ENCODE peak calls at places on chromosomes 5 and 9, in seven cellular contexts. Y is A549, L is pancreas, W is mesendoderm, R is right atrium auricular region, U is IMR-90, X is GM23248. E is an unnamed sample.
A peak's percentile ranks its signal among the peaks of the same experiment; 100 is the strongest.

GRCh38 chr9:71741841-71742648 is 26.3 kb downstream of the CEMIP2 start:
- DNase-seq in R (no peak), W (no peak), L (no peak), Y (peak; percentile 73), X (no peak), U (peak; percentile 93), E (peak; percentile 57)

GRCh38 chr5:3268760-3269330 is 326.8 kb upstream of the IRX1 start:
- DNase-seq in L (no peak), Y (no peak), W (no peak), U (no peak), X (no peak), R (no peak), E (no peak)

GRCh38 chr5:151020304-151021031 is at the start of gene GPX3:
- DNase-seq in U (peak; percentile 25), Y (peak; percentile 78), X (peak; percentile 51), W (peak; percentile 93), R (peak; percentile 98), L (peak; percentile 88), E (peak; percentile 84)

GRCh38 chr9:134442486-134443168 is 116.4 kb downstream of the RXRA start:
- DNase-seq in U (no peak), R (no peak), X (peak; percentile 86), Y (no peak), W (peak; percentile 37), L (peak; percentile 39), E (no peak)

GRCh38 chr5:150637245-150638052 is 3.0 kb upstream of the SYNPO start:
- DNase-seq in L (no peak), R (no peak), W (peak; percentile 86), Y (peak; percentile 89), X (peak; percentile 92), U (peak; percentile 95), E (peak; percentile 85)

GRCh38 chr5:91272858-91273257 is 110.3 kb downstream of the ARRDC3 start:
- DNase-seq in U (peak; percentile 69), W (no peak), Y (peak; percentile 22), R (no peak), L (no peak), X (peak; percentile 25), E (no peak)

GRCh38 chr5:141875795-141876627 is 2.2 kb downstream of the PCDH1 start:
- DNase-seq in R (no peak), L (peak; percentile 67), X (peak; percentile 52), U (no peak), Y (no peak), W (peak; percentile 71), E (peak; percentile 77)

GRCh38 chr5:97297063-97297715 is 114.1 kb upstream of the RIOK2 start:
- DNase-seq in U (peak; percentile 23), X (peak; percentile 50), Y (peak; percentile 31), W (peak; percentile 91), L (no peak), R (no peak), E (peak; percentile 49)

GRCh38 chr9:15543033-15543791 is 9.6 kb upstream of the CCDC171 start:
- DNase-seq in U (peak; percentile 46), R (no peak), Y (peak; percentile 16), W (no peak), X (peak; percentile 6), L (no peak), E (peak; percentile 16)

GRCh38 chr5:61182449-61182848 is 20.2 kb upstream of the SMIM15 start:
- DNase-seq in L (no peak), R (no peak), X (no peak), Y (peak; percentile 18), U (peak; percentile 4), W (no peak), E (no peak)

GRCh38 chr5:41921874-41922273 is 3.2 kb upstream of the FBXO4 start:
- DNase-seq in Y (no peak), L (no peak), X (peak; percentile 76), R (no peak), U (peak; percentile 60), W (peak; percentile 2), E (no peak)

GRCh38 chr5:166979576-166979975 is 1311.9 kb upstream of the WWC1 start:
- DNase-seq in X (no peak), U (no peak), R (no peak), W (peak; percentile 7), L (no peak), Y (no peak), E (peak; percentile 5)

GRCh38 chr5:166980666-166981065 is 1310.8 kb upstream of the WWC1 start:
- DNase-seq in Y (no peak), U (no peak), L (no peak), R (no peak), W (no peak), X (no peak), E (no peak)

GRCh38 chr5:166977916-166978434 is 1313.5 kb upstream of the WWC1 start:
- DNase-seq in R (no peak), Y (no peak), W (no peak), L (no peak), X (no peak), U (no peak), E (no peak)
- H3K4me3 ChIP-seq in R (peak overlapping the region; percentile 60), Y (no peak overlapping the region), W (peak overlapping the region; percentile 35), L (peak overlapping the region; percentile 42), X (no peak overlapping the region), U (no peak overlapping the region), E (peak overlapping the region; percentile 19)

GRCh38 chr9:95952471-95952870 is 77.0 kb downstream of the ERCC6L2 start:
- DNase-seq in U (no peak), Y (no peak), R (no peak), W (no peak), L (no peak), X (no peak), E (no peak)

GRCh38 chr9:95954940-95955339 is 79.4 kb downstream of the ERCC6L2 start:
- DNase-seq in L (no peak), U (no peak), W (no peak), X (no peak), R (no peak), Y (no peak), E (no peak)

GRCh38 chr9:95953986-95954385 is 78.5 kb downstream of the ERCC6L2 start:
- DNase-seq in L (no peak), X (no peak), W (no peak), Y (no peak), R (no peak), U (no peak), E (no peak)
- H3K4me1 ChIP-seq in L (no peaks in the 10 kb centered on the region), X (no peaks in the 10 kb centered on the region), W (no peaks in the 10 kb centered on the region), Y (no peaks in the 10 kb centered on the region), R (no peaks in the 10 kb centered on the region), U (no peaks in the 10 kb centered on the region), E (no peaks in the 10 kb centered on the region)

GRCh38 chr5:95734916-95735315 is 3.8 kb downstream of the RHOBTB3 start:
- DNase-seq in R (no peak), U (peak; percentile 58), X (peak; percentile 45), W (no peak), Y (no peak), L (no peak), E (no peak)

GRCh38 chr5:95734156-95734555 is 3.0 kb downstream of the RHOBTB3 start:
- DNase-seq in Y (no peak), L (no peak), R (no peak), X (peak; percentile 38), W (no peak), U (no peak), E (no peak)

GRCh38 chr5:95731571-95732554 is 727 bp downstream of the RHOBTB3 start:
- DNase-seq in X (peak; percentile 69), R (no peak), W (peak; percentile 73), Y (peak; percentile 53), L (peak; percentile 60), U (peak; percentile 34), E (peak; percentile 68)

GRCh38 chr5:95730730-95731570 is at the start of gene RHOBTB3:
- DNase-seq in X (peak; percentile 92), U (peak; percentile 91), L (peak; percentile 96), W (peak; percentile 97), Y (peak; percentile 66), R (peak; percentile 96), E (peak; percentile 94)

GRCh38 chr5:95733100-95733499 is 2.0 kb downstream of the RHOBTB3 start:
- DNase-seq in X (peak; percentile 46), W (no peak), U (no peak), R (no peak), L (no peak), Y (no peak), E (no peak)
- H3K4me3 ChIP-seq in X (peak overlapping the region; percentile 96), W (peak overlapping the region; percentile 44), U (peak overlapping the region; percentile 98), R (peak overlapping the region; percentile 70), L (peak overlapping the region; percentile 86), Y (no peak overlapping the region), E (peak overlapping the region; percentile 78)

GRCh38 chr9:3457171-3457570 is 68.6 kb downstream of the RFX3 start:
- DNase-seq in W (no peak), Y (peak; percentile 12), L (no peak), U (no peak), X (no peak), R (no peak), E (no peak)

GRCh38 chr9:3464033-3464638 is 61.7 kb downstream of the RFX3 start:
- DNase-seq in W (no peak), R (no peak), L (no peak), X (peak; percentile 19), Y (no peak), U (peak; percentile 27), E (no peak)

GRCh38 chr9:3455712-3456111 is 70.1 kb downstream of the RFX3 start:
- DNase-seq in L (no peak), Y (no peak), W (no peak), U (no peak), X (no peak), R (no peak), E (no peak)

GRCh38 chr9:3455088-3455487 is 70.7 kb downstream of the RFX3 start:
- DNase-seq in X (no peak), R (no peak), U (peak; percentile 22), L (no peak), W (peak; percentile 39), Y (no peak), E (no peak)

DNA sequence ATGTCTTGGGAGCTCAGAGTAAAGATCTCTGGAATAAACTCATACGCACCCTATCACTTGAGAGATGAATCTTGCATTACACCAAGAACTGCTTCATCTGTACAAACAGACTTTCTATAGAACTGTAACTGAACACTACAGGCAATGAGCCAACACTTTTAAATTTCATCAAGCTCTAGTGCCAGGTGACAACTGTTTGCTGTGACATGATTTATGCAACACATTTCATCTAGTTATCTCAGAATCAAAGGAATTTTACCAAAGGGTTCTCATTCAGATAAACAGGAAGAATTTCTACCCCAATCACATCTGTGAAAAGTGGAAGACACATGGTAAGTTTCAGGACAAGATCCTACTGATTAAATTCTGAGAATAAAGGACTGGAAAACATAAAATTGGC is 66.7 kb downstream of the RFX3 start:
- DNase-seq in Y (no peak), U (no peak), R (no peak), X (no peak), L (no peak), W (no peak), E (no peak)
- H3K4me1 ChIP-seq in Y (no peaks in the 10 kb centered on the region), U (no peaks in the 10 kb centered on the region), R (no peaks in the 10 kb centered on the region), X (no peaks in the 10 kb centered on the region), L (no peaks in the 10 kb centered on the region), W (no peaks in the 10 kb centered on the region), E (no peaks in the 10 kb centered on the region)

GRCh38 chr9:106830527-106831140 is 32.3 kb upstream of the ZNF462 start:
- DNase-seq in L (no peak), R (no peak), Y (no peak), W (peak; percentile 38), X (peak; percentile 14), U (no peak), E (no peak)
- H3K4me3 ChIP-seq in L (no peak overlapping the region), R (no peak overlapping the region), Y (no peak overlapping the region), W (no peak overlapping the region), X (no peak overlapping the region), U (no peak overlapping the region), E (no peak overlapping the region)